ENCODE peak calls at places on chromosome 12, in eight cellular contexts. One of them, this sample, is unnamed.

GRCh38 chr12:56104815-56105476 is 587 bp downstream of the PA2G4 start:
- DNase-seq in astrocyte of the spinal cord: no peak
- DNase-seq in posterior cingulate gyrus: no peak
- DNase-seq in tibial artery: no peak
- DNase-seq in stimulated activated CD4-positive, alpha-beta T cell treated with anti-CD3 and anti-CD28 coated beads, Interleukin-15, amount 100 ng/mL, for 24 hours: peak
- DNase-seq in IMR-90: no peak
- DNase-seq in lower lobe of right lung: no peak
- DNase-seq in activated naive CD4-positive, alpha-beta T cell: no peak
- DNase-seq in this sample: peak

GRCh38 chr12:110846615-110847566 is at the start of gene CCDC63:
- DNase-seq in astrocyte of the spinal cord: peak
- DNase-seq in posterior cingulate gyrus: peak
- DNase-seq in tibial artery: peak
- DNase-seq in stimulated activated CD4-positive, alpha-beta T cell treated with anti-CD3 and anti-CD28 coated beads, Interleukin-15, amount 100 ng/mL, for 24 hours: peak
- DNase-seq in IMR-90: no peak
- DNase-seq in lower lobe of right lung: peak
- DNase-seq in activated naive CD4-positive, alpha-beta T cell: no peak
- DNase-seq in this sample: no peak

GRCh38 chr12:95848575-95849388 is 10.0 kb upstream of the SNRPF start:
- DNase-seq in astrocyte of the spinal cord: peak
- DNase-seq in posterior cingulate gyrus: peak
- DNase-seq in tibial artery: no peak
- DNase-seq in stimulated activated CD4-positive, alpha-beta T cell treated with anti-CD3 and anti-CD28 coated beads, Interleukin-15, amount 100 ng/mL, for 24 hours: no peak
- DNase-seq in IMR-90: peak
- DNase-seq in lower lobe of right lung: no peak
- DNase-seq in activated naive CD4-positive, alpha-beta T cell: no peak
- DNase-seq in this sample: no peak

GRCh38 chr12:49947593-49948226 is 2.8 kb upstream of the AQP2 start:
- DNase-seq in astrocyte of the spinal cord: no peak
- DNase-seq in posterior cingulate gyrus: no peak
- DNase-seq in tibial artery: no peak
- DNase-seq in stimulated activated CD4-positive, alpha-beta T cell treated with anti-CD3 and anti-CD28 coated beads, Interleukin-15, amount 100 ng/mL, for 24 hours: no peak
- DNase-seq in IMR-90: no peak
- DNase-seq in lower lobe of right lung: no peak
- DNase-seq in activated naive CD4-positive, alpha-beta T cell: no peak
- DNase-seq in this sample: no peak

GRCh38 chr12:105820407-105821140 is 318.2 kb downstream of the NUAK1 start:
- DNase-seq in astrocyte of the spinal cord: peak
- DNase-seq in posterior cingulate gyrus: no peak
- DNase-seq in tibial artery: peak
- DNase-seq in stimulated activated CD4-positive, alpha-beta T cell treated with anti-CD3 and anti-CD28 coated beads, Interleukin-15, amount 100 ng/mL, for 24 hours: no peak
- DNase-seq in IMR-90: peak
- DNase-seq in lower lobe of right lung: no peak
- DNase-seq in activated naive CD4-positive, alpha-beta T cell: no peak
- DNase-seq in this sample: no peak

GRCh38 chr12:6927379-6927991 is at the start of gene ATN1:
- DNase-seq in astrocyte of the spinal cord: peak
- DNase-seq in posterior cingulate gyrus: peak
- DNase-seq in tibial artery: peak
- DNase-seq in stimulated activated CD4-positive, alpha-beta T cell treated with anti-CD3 and anti-CD28 coated beads, Interleukin-15, amount 100 ng/mL, for 24 hours: peak
- DNase-seq in IMR-90: peak
- DNase-seq in lower lobe of right lung: peak
- DNase-seq in activated naive CD4-positive, alpha-beta T cell: peak
- DNase-seq in this sample: no peak

GRCh38 chr12:30753233-30753632 is 1.5 kb downstream of the CAPRIN2 start:
- DNase-seq in astrocyte of the spinal cord: peak
- DNase-seq in posterior cingulate gyrus: no peak
- DNase-seq in tibial artery: no peak
- DNase-seq in stimulated activated CD4-positive, alpha-beta T cell treated with anti-CD3 and anti-CD28 coated beads, Interleukin-15, amount 100 ng/mL, for 24 hours: peak
- DNase-seq in IMR-90: peak
- DNase-seq in lower lobe of right lung: no peak
- DNase-seq in activated naive CD4-positive, alpha-beta T cell: no peak
- DNase-seq in this sample: no peak

GRCh38 chr12:92478692-92479091 is 224.1 kb upstream of the PLEKHG7 start:
- DNase-seq in astrocyte of the spinal cord: no peak
- DNase-seq in posterior cingulate gyrus: no peak
- DNase-seq in tibial artery: no peak
- DNase-seq in stimulated activated CD4-positive, alpha-beta T cell treated with anti-CD3 and anti-CD28 coated beads, Interleukin-15, amount 100 ng/mL, for 24 hours: no peak
- DNase-seq in IMR-90: no peak
- DNase-seq in lower lobe of right lung: no peak
- DNase-seq in activated naive CD4-positive, alpha-beta T cell: no peak
- DNase-seq in this sample: no peak

GRCh38 chr12:1796515-1797010 is 23.8 kb upstream of the LRTM2 start:
- DNase-seq in astrocyte of the spinal cord: no peak
- DNase-seq in posterior cingulate gyrus: no peak
- DNase-seq in tibial artery: no peak
- DNase-seq in stimulated activated CD4-positive, alpha-beta T cell treated with anti-CD3 and anti-CD28 coated beads, Interleukin-15, amount 100 ng/mL, for 24 hours: peak
- DNase-seq in IMR-90: no peak
- DNase-seq in lower lobe of right lung: peak
- DNase-seq in activated naive CD4-positive, alpha-beta T cell: no peak
- DNase-seq in this sample: no peak

GRCh38 chr12:88111074-88111652 is 30.7 kb downstream of the CEP290 start:
- DNase-seq in astrocyte of the spinal cord: peak
- DNase-seq in posterior cingulate gyrus: no peak
- DNase-seq in tibial artery: no peak
- DNase-seq in stimulated activated CD4-positive, alpha-beta T cell treated with anti-CD3 and anti-CD28 coated beads, Interleukin-15, amount 100 ng/mL, for 24 hours: no peak
- DNase-seq in IMR-90: peak
- DNase-seq in lower lobe of right lung: no peak
- DNase-seq in activated naive CD4-positive, alpha-beta T cell: no peak
- DNase-seq in this sample: no peak

GRCh38 chr12:57216931-57217871 is 607 bp downstream of the NXPH4 start:
- DNase-seq in astrocyte of the spinal cord: no peak
- DNase-seq in posterior cingulate gyrus: no peak
- DNase-seq in tibial artery: no peak
- DNase-seq in stimulated activated CD4-positive, alpha-beta T cell treated with anti-CD3 and anti-CD28 coated beads, Interleukin-15, amount 100 ng/mL, for 24 hours: peak
- DNase-seq in IMR-90: no peak
- DNase-seq in lower lobe of right lung: no peak
- DNase-seq in activated naive CD4-positive, alpha-beta T cell: no peak
- DNase-seq in this sample: no peak

GRCh38 chr12:54935235-54935951 is 49.2 kb downstream of the TESPA1 start:
- DNase-seq in astrocyte of the spinal cord: peak
- DNase-seq in posterior cingulate gyrus: no peak
- DNase-seq in tibial artery: no peak
- DNase-seq in stimulated activated CD4-positive, alpha-beta T cell treated with anti-CD3 and anti-CD28 coated beads, Interleukin-15, amount 100 ng/mL, for 24 hours: peak
- DNase-seq in IMR-90: peak
- DNase-seq in lower lobe of right lung: no peak
- DNase-seq in activated naive CD4-positive, alpha-beta T cell: peak
- DNase-seq in this sample: no peak

GRCh38 chr12:123063535-123063934 is 83.1 kb downstream of the ARL6IP4 start:
- DNase-seq in astrocyte of the spinal cord: no peak
- DNase-seq in posterior cingulate gyrus: no peak
- DNase-seq in tibial artery: no peak
- DNase-seq in stimulated activated CD4-positive, alpha-beta T cell treated with anti-CD3 and anti-CD28 coated beads, Interleukin-15, amount 100 ng/mL, for 24 hours: no peak
- DNase-seq in IMR-90: peak
- DNase-seq in lower lobe of right lung: peak
- DNase-seq in activated naive CD4-positive, alpha-beta T cell: no peak
- DNase-seq in this sample: no peak

GRCh38 chr12:32868885-32869284 is 27.7 kb downstream of the PKP2 start:
- DNase-seq in astrocyte of the spinal cord: no peak
- DNase-seq in posterior cingulate gyrus: no peak
- DNase-seq in tibial artery: no peak
- DNase-seq in stimulated activated CD4-positive, alpha-beta T cell treated with anti-CD3 and anti-CD28 coated beads, Interleukin-15, amount 100 ng/mL, for 24 hours: no peak
- DNase-seq in IMR-90: no peak
- DNase-seq in lower lobe of right lung: no peak
- DNase-seq in activated naive CD4-positive, alpha-beta T cell: no peak
- DNase-seq in this sample: no peak

GRCh38 chr12:5973461-5974115 is 28.5 kb upstream of the ANO2 start:
- DNase-seq in astrocyte of the spinal cord: no peak
- DNase-seq in posterior cingulate gyrus: no peak
- DNase-seq in tibial artery: no peak
- DNase-seq in stimulated activated CD4-positive, alpha-beta T cell treated with anti-CD3 and anti-CD28 coated beads, Interleukin-15, amount 100 ng/mL, for 24 hours: no peak
- DNase-seq in IMR-90: no peak
- DNase-seq in lower lobe of right lung: no peak
- DNase-seq in activated naive CD4-positive, alpha-beta T cell: no peak
- DNase-seq in this sample: no peak

GRCh38 chr12:84772281-84772680 is 140.3 kb downstream of the SLC6A15 start:
- DNase-seq in astrocyte of the spinal cord: peak
- DNase-seq in posterior cingulate gyrus: no peak
- DNase-seq in tibial artery: no peak
- DNase-seq in stimulated activated CD4-positive, alpha-beta T cell treated with anti-CD3 and anti-CD28 coated beads, Interleukin-15, amount 100 ng/mL, for 24 hours: no peak
- DNase-seq in IMR-90: peak
- DNase-seq in lower lobe of right lung: no peak
- DNase-seq in activated naive CD4-positive, alpha-beta T cell: no peak
- DNase-seq in this sample: no peak

GRCh38 chr12:7017870-7018349 is 366 bp downstream of the LPCAT3 start:
- DNase-seq in astrocyte of the spinal cord: no peak
- DNase-seq in posterior cingulate gyrus: no peak
- DNase-seq in tibial artery: no peak
- DNase-seq in stimulated activated CD4-positive, alpha-beta T cell treated with anti-CD3 and anti-CD28 coated beads, Interleukin-15, amount 100 ng/mL, for 24 hours: peak
- DNase-seq in IMR-90: peak
- DNase-seq in lower lobe of right lung: no peak
- DNase-seq in activated naive CD4-positive, alpha-beta T cell: no peak
- DNase-seq in this sample: no peak

GRCh38 chr12:71195338-71195896 is 37.6 kb upstream of the TSPAN8 start:
- DNase-seq in astrocyte of the spinal cord: no peak
- DNase-seq in posterior cingulate gyrus: no peak
- DNase-seq in tibial artery: no peak
- DNase-seq in stimulated activated CD4-positive, alpha-beta T cell treated with anti-CD3 and anti-CD28 coated beads, Interleukin-15, amount 100 ng/mL, for 24 hours: no peak
- DNase-seq in IMR-90: no peak
- DNase-seq in lower lobe of right lung: no peak
- DNase-seq in activated naive CD4-positive, alpha-beta T cell: no peak
- DNase-seq in this sample: no peak

This sample was measured in central memory CD8-positive, alpha-beta T cell.